ENCODE peak calls at places on chromosomes 2 and 18, in six cellular contexts. One of them, this sample, is unnamed.

GRCh38 chr2:196849895-196850294 is 40.7 kb upstream of the C2orf66 start:
- DNase-seq in BE2C: no peak
- DNase-seq in heart left ventricle: no peak
- DNase-seq in GM12878: no peak
- DNase-seq in Peyer's patch: no peak
- DNase-seq in natural killer cell: no peak
- DNase-seq in this sample: no peak

GRCh38 chr2:132621131-132621875 is 48.7 kb downstream of the LYPD1 start:
- DNase-seq in BE2C: no peak
- DNase-seq in heart left ventricle: peak; percentile 40
- DNase-seq in GM12878: no peak
- DNase-seq in Peyer's patch: no peak
- DNase-seq in natural killer cell: no peak
- DNase-seq in this sample: no peak

GRCh38 chr18:75408554-75409506 is 18.7 kb downstream of the SMIM21 start:
- DNase-seq in BE2C: no peak
- DNase-seq in heart left ventricle: no peak
- DNase-seq in GM12878: no peak
- DNase-seq in Peyer's patch: no peak
- DNase-seq in natural killer cell: no peak
- DNase-seq in this sample: no peak

GRCh38 chr2:197092431-197092830 is 165.9 kb upstream of the PGAP1 start:
- DNase-seq in BE2C: peak; percentile 45
- DNase-seq in heart left ventricle: peak; percentile 38
- DNase-seq in GM12878: no peak
- DNase-seq in Peyer's patch: no peak
- DNase-seq in natural killer cell: no peak
- DNase-seq in this sample: no peak

GRCh38 chr18:56872140-56872539 is 221.0 kb downstream of the WDR7 start:
- DNase-seq in BE2C: no peak
- DNase-seq in heart left ventricle: no peak
- DNase-seq in GM12878: no peak
- DNase-seq in Peyer's patch: no peak
- DNase-seq in natural killer cell: no peak
- DNase-seq in this sample: no peak

GRCh38 chr2:41886757-41887156 is 161.1 kb upstream of the PKDCC start:
- DNase-seq in BE2C: no peak
- DNase-seq in heart left ventricle: no peak
- DNase-seq in GM12878: no peak
- DNase-seq in Peyer's patch: no peak
- DNase-seq in natural killer cell: no peak
- DNase-seq in this sample: no peak

GRCh38 chr2:15890936-15891905 is 49.1 kb upstream of the MYCN start:
- DNase-seq in BE2C: peak; percentile 28
- DNase-seq in heart left ventricle: no peak
- DNase-seq in GM12878: no peak
- DNase-seq in Peyer's patch: no peak
- DNase-seq in natural killer cell: no peak
- DNase-seq in this sample: no peak

GRCh38 chr18:22609642-22610041 is 191.9 kb upstream of the CTAGE1 start:
- DNase-seq in BE2C: no peak
- DNase-seq in heart left ventricle: peak; percentile 79
- DNase-seq in GM12878: no peak
- DNase-seq in Peyer's patch: no peak
- DNase-seq in natural killer cell: no peak
- DNase-seq in this sample: no peak

GRCh38 chr2:233453916-233454315 is 99.6 kb downstream of the DGKD start:
- DNase-seq in BE2C: peak; percentile 1
- DNase-seq in heart left ventricle: no peak
- DNase-seq in GM12878: no peak
- DNase-seq in Peyer's patch: no peak
- DNase-seq in natural killer cell: no peak
- DNase-seq in this sample: no peak

GRCh38 chr2:199434555-199434954 is 23.2 kb downstream of the SATB2 start:
- DNase-seq in BE2C: no peak
- DNase-seq in heart left ventricle: no peak
- DNase-seq in GM12878: no peak
- DNase-seq in Peyer's patch: no peak
- DNase-seq in natural killer cell: no peak
- DNase-seq in this sample: no peak

GRCh38 chr2:62460175-62460574 is 45.8 kb downstream of the TMEM17 start:
- DNase-seq in BE2C: no peak
- DNase-seq in heart left ventricle: no peak
- DNase-seq in GM12878: no peak
- DNase-seq in Peyer's patch: no peak
- DNase-seq in natural killer cell: no peak
- DNase-seq in this sample: no peak

GRCh38 chr2:50116096-50116495 is 915.8 kb downstream of the NRXN1 start:
- DNase-seq in BE2C: no peak
- DNase-seq in heart left ventricle: no peak
- DNase-seq in GM12878: no peak
- DNase-seq in Peyer's patch: no peak
- DNase-seq in natural killer cell: no peak
- DNase-seq in this sample: no peak

GRCh38 chr2:165927353-165927752 is 26.2 kb downstream of the TTC21B start:
- DNase-seq in BE2C: no peak
- DNase-seq in heart left ventricle: no peak
- DNase-seq in GM12878: no peak
- DNase-seq in Peyer's patch: no peak
- DNase-seq in natural killer cell: no peak
- DNase-seq in this sample: no peak

GRCh38 chr18:76757343-76757742 is 65.0 kb upstream of the ZNF236 start:
- DNase-seq in BE2C: no peak
- DNase-seq in heart left ventricle: no peak
- DNase-seq in GM12878: no peak
- DNase-seq in Peyer's patch: no peak
- DNase-seq in natural killer cell: no peak
- DNase-seq in this sample: no peak

GRCh38 chr2:199875400-199875799 is 24.4 kb upstream of the FTCDNL1 start:
- DNase-seq in BE2C: no peak
- DNase-seq in heart left ventricle: no peak
- DNase-seq in GM12878: no peak
- DNase-seq in Peyer's patch: no peak
- DNase-seq in natural killer cell: no peak
- DNase-seq in this sample: no peak

GRCh38 chr2:32436150-32436549 is 79.3 kb downstream of the BIRC6 start:
- DNase-seq in BE2C: no peak
- DNase-seq in heart left ventricle: no peak
- DNase-seq in GM12878: no peak
- DNase-seq in Peyer's patch: no peak
- DNase-seq in natural killer cell: no peak
- DNase-seq in this sample: no peak

GRCh38 chr2:241741016-241741415 is 6.6 kb downstream of the D2HGDH start:
- DNase-seq in BE2C: no peak
- DNase-seq in heart left ventricle: no peak
- DNase-seq in GM12878: no peak
- DNase-seq in Peyer's patch: no peak
- DNase-seq in natural killer cell: no peak
- DNase-seq in this sample: no peak

GRCh38 chr18:50924372-50924771 is 43.5 kb upstream of the ELAC1 start:
- DNase-seq in BE2C: no peak
- DNase-seq in heart left ventricle: no peak
- DNase-seq in GM12878: no peak
- DNase-seq in Peyer's patch: no peak
- DNase-seq in natural killer cell: no peak
- DNase-seq in this sample: no peak

DNA sequence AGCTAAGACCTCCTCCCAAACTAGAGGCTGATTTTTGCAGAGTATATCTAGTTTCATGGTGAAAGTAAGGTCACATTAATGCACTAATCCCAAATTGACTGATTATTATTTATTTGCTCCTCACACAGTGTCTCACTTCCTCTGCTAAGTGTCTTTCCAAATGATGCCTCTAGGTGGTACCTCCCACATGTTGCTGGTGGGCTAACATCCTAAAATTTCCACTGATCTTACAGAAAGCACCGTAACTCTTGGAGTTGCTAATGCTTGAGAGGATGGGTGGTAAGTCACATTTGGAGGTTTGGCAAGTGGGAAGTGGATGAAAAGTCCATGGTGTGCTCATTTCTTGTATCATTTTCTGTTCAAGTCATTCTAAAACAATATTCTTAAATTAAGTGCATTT is 428.7 kb upstream of the GYPC start:
- DNase-seq in BE2C: no peak
- DNase-seq in heart left ventricle: no peak
- DNase-seq in GM12878: no peak
- DNase-seq in Peyer's patch: no peak
- DNase-seq in natural killer cell: no peak
- DNase-seq in this sample: no peak
- TF ChIP-seq CTCF in BE2C: peak; percentile 7
- TF ChIP-seq CTCF in heart left ventricle: no peak
- TF ChIP-seq CTCF in GM12878: peak; percentile 2
- TF ChIP-seq CTCF in Peyer's patch: no peak
- TF ChIP-seq CTCF in natural killer cell: no peak
- TF ChIP-seq CTCF in this sample: no peak

GRCh38 chr2:222944552-222944951 is 83.7 kb downstream of the ACSL3 start:
- DNase-seq in BE2C: no peak
- DNase-seq in heart left ventricle: no peak
- DNase-seq in GM12878: no peak
- DNase-seq in Peyer's patch: no peak
- DNase-seq in natural killer cell: no peak
- DNase-seq in this sample: no peak
- TF ChIP-seq CTCF in BE2C: no peak
- TF ChIP-seq CTCF in heart left ventricle: no peak
- TF ChIP-seq CTCF in GM12878: no peak
- TF ChIP-seq CTCF in Peyer's patch: no peak
- TF ChIP-seq CTCF in natural killer cell: no peak
- TF ChIP-seq CTCF in this sample: no peak

DNA sequence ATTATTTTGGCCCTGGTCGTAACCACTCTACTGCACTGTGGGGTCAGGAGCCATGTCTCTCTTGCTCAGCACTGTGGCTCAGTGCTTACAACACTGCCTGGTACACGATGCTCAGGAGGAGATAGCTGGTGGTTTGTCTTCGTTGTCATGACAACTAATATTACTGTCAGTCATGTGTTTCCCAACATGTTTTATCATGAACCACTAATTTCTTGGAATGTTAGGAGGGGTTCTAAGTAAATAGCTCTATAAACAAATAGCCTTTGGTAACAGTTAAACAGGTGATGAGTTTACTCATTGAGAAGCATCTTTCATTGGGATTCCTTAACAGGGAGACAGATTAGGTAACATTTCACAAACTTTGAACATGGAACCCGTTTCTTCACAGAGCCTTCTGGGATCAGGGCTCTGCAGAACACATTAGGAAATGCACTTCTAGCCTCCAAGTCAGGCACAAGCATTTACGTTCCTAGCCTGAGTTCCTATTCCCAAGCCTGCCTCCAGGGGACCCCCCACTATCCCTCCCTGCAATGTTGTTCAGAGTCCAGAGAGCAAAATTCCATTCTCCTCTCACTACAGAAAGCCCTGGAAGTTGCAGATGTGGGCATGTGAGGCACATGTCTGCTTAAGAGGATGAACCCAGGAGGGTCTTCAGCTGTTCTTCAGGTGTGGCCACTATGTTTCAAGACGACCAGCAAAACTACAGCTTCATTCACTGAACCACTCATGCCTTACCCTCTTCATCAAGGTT is 6.4 kb upstream of the RBM44 start:
- DNase-seq in BE2C: no peak
- DNase-seq in heart left ventricle: no peak
- DNase-seq in GM12878: no peak
- DNase-seq in Peyer's patch: no peak
- DNase-seq in natural killer cell: no peak
- DNase-seq in this sample: no peak
- TF ChIP-seq CTCF in BE2C: peak; percentile 54
- TF ChIP-seq CTCF in heart left ventricle: no peak
- TF ChIP-seq CTCF in GM12878: peak; percentile 10
- TF ChIP-seq CTCF in Peyer's patch: no peak
- TF ChIP-seq CTCF in natural killer cell: no peak
- TF ChIP-seq CTCF in this sample: no peak

DNA sequence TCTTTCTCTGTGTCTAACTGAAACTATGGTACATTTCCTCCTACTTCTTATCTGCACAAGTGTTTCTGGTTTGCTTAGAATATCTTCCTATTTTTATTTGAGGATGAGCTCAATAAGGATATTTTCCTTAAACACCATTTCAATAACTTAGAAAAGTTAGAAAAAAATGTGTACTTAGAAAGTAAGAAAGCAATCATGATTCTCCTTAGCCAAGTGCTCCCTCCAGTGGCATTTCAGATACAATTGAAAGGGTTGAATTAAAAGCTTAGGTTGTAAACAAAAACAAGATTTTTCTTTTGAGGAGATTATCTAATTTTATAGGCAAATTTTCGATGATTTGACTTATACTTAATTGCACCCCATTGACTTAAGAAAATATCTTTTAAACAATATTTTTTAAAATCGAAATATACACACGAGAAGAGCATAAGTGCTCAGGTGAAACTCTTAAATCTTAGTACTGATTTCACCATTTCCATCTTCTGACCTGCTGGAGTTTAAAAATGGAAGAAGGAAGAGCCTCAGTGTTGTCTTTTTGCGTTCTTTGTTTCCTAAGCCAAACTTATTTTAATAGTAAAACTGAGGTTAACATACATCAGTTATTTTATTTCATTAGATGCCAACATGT is 26.9 kb downstream of the C18orf63 start:
- DNase-seq in BE2C: peak; percentile 25
- DNase-seq in heart left ventricle: no peak
- DNase-seq in GM12878: no peak
- DNase-seq in Peyer's patch: no peak
- DNase-seq in natural killer cell: no peak
- DNase-seq in this sample: no peak
- TF ChIP-seq CTCF in BE2C: peak; percentile 57
- TF ChIP-seq CTCF in heart left ventricle: peak; percentile 68
- TF ChIP-seq CTCF in GM12878: peak; percentile 38
- TF ChIP-seq CTCF in Peyer's patch: peak; percentile 50
- TF ChIP-seq CTCF in natural killer cell: peak; percentile 32
- TF ChIP-seq CTCF in this sample: peak; percentile 55

DNA sequence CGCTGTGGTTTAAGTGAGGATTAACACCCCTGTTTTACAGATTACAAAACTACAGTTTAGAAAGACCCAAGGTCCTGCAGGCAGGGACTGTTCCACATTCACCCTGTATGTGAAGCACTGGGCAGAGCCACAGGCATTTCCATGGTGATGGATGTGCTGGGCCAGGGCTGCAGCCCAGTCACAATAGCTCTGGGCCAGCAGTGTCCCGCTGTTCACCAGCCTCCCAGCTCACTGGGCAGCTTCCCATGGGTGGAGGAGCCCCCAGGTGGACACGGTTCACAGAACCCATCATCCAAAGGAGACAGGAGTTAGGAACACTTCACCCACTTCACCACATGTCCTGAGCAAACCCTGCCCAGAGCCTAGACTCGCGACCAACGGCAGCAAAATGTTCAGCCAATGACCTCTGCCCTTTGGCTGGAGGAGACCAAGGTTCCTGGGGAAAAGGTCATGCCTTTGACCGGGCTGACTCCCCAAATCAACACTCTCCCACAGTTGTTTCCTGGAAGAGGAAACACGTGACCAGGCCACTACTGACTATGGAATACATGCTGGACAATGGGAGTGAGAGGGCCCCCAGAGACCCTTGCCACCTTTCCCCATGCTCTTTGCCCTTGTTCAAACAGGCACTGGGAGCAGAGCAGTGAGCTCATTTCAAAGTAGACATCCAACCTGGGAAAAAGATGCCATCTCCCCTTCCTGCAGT is 28.0 kb upstream of the SLC35F6 start:
- DNase-seq in BE2C: no peak
- DNase-seq in heart left ventricle: no peak
- DNase-seq in GM12878: no peak
- DNase-seq in Peyer's patch: no peak
- DNase-seq in natural killer cell: no peak
- DNase-seq in this sample: no peak
- TF ChIP-seq CTCF in BE2C: no peak
- TF ChIP-seq CTCF in heart left ventricle: no peak
- TF ChIP-seq CTCF in GM12878: no peak
- TF ChIP-seq CTCF in Peyer's patch: no peak
- TF ChIP-seq CTCF in natural killer cell: no peak
- TF ChIP-seq CTCF in this sample: no peak

This sample was measured in activated B cell treated with CpG ODN at 0.5 μM for 24 hours.